ENCODE peak calls at places on chromosomes 7 and 10, in five cellular contexts. G is uterus, P is upper lobe of left lung, L is NCI-H2029 treated with DMSO at 0.1 percent for 48 hours, R is germinal center. V is an unnamed sample.
A peak's percentile ranks its signal among the peaks of the same experiment; 100 is the strongest.

GRCh38 chr10:329361-330099 is 194.3 kb downstream of the ZMYND11 start:
- DNase-seq in P (no peak), G (peak; percentile 86), L (peak; percentile 68), R (no peak), V (peak; percentile 66)

GRCh38 chr7:92433019-92433418 is 14.3 kb upstream of the GATAD1 start:
- DNase-seq in P (no peak), L (no peak), G (no peak), R (no peak), V (no peak)

GRCh38 chr7:108254259-108254658 is 124.1 kb upstream of the LAMB4 start:
- DNase-seq in G (no peak), L (peak; percentile 49), R (no peak), P (no peak), V (no peak)

GRCh38 chr10:34954142-34954541 is 136.0 kb downstream of the CUL2 start:
- DNase-seq in R (no peak), L (peak; percentile 75), G (no peak), P (no peak), V (no peak)

GRCh38 chr7:8724080-8724718 is 290.8 kb downstream of the NXPH1 start:
- DNase-seq in P (no peak), L (peak; percentile 63), G (no peak), R (peak; percentile 11), V (peak; percentile 78)

GRCh38 chr10:119416855-119417254 is 125.7 kb downstream of the RGS10 start:
- DNase-seq in L (no peak), P (no peak), G (peak; percentile 60), R (peak; percentile 84), V (peak; percentile 74)

GRCh38 chr7:129781128-129781855 is 169.8 kb downstream of the NRF1 start:
- DNase-seq in L (no peak), R (no peak), G (no peak), P (no peak), V (peak; percentile 48)

GRCh38 chr7:29877196-29877595 is 70.9 kb downstream of the WIPF3 start:
- DNase-seq in P (no peak), L (no peak), R (no peak), G (no peak), V (peak; percentile 11)

GRCh38 chr7:1123721-1124120 is 35.8 kb downstream of the GPER1 start:
- DNase-seq in L (no peak), G (peak; percentile 78), R (no peak), P (peak; percentile 81), V (no peak)

GRCh38 chr7:147567043-147567442 is 1023.5 kb upstream of the C7orf33 start:
- DNase-seq in R (no peak), P (no peak), G (no peak), L (no peak), V (no peak)

GRCh38 chr10:125029584-125030242 is 87.8 kb downstream of the ZRANB1 start:
- DNase-seq in P (no peak), R (no peak), L (no peak), G (no peak), V (no peak)

GRCh38 chr7:155721056-155721455 is 76.6 kb downstream of the RBM33 start:
- DNase-seq in G (no peak), L (no peak), R (no peak), P (no peak), V (peak; percentile 80)

GRCh38 chr10:80611481-80611880 is 73.8 kb downstream of the SH2D4B start:
- DNase-seq in L (no peak), R (no peak), P (no peak), G (no peak), V (no peak)

GRCh38 chr10:114879541-114880158 is 58.1 kb downstream of the FHIP2A start:
- DNase-seq in G (no peak), P (no peak), L (no peak), R (peak; percentile 41), V (peak; percentile 68)

GRCh38 chr10:7084255-7085005 is 326.4 kb downstream of the SFMBT2 start:
- DNase-seq in L (no peak), G (no peak), P (no peak), R (no peak), V (no peak)

GRCh38 chr10:79322616-79323566 is 24.4 kb upstream of the PPIF start:
- DNase-seq in R (no peak), L (peak; percentile 9), P (no peak), G (no peak), V (no peak)

GRCh38 chr10:131840788-131841118 is 60.1 kb upstream of the PPP2R2D start:
- DNase-seq in R (no peak), P (no peak), G (no peak), L (no peak), V (no peak)

GRCh38 chr7:458511-459245 is 61.0 kb downstream of the PDGFA start:
- DNase-seq in G (no peak), L (no peak), R (no peak), P (peak; percentile 63), V (no peak)

GRCh38 chr10:44933117-44933450 is 21.9 kb downstream of the TMEM72 start:
- DNase-seq in L (no peak), R (no peak), P (no peak), G (no peak), V (no peak)

GRCh38 chr7:149194799-149195179 is 557 bp upstream of the ZNF282 start:
- DNase-seq in P (no peak), L (no peak), R (no peak), G (no peak), V (no peak)

GRCh38 chr7:142626420-142627035 is 122.7 kb upstream of the PRSS1 start:
- DNase-seq in G (no peak), R (peak; percentile 34), L (peak; percentile 0), P (no peak), V (peak; percentile 80)

GRCh38 chr10:71613303-71613777 is 106.2 kb downstream of the C10orf105 start:
- DNase-seq in P (no peak), R (no peak), L (no peak), G (no peak), V (no peak)

GRCh38 chr7:134514663-134515062 is 12.7 kb upstream of the AKR1B10 start:
- DNase-seq in P (no peak), R (peak; percentile 57), G (peak; percentile 22), L (peak; percentile 36), V (peak; percentile 92)

GRCh38 chr7:100604078-100604975 is 2.2 kb downstream of the PCOLCE start:
- DNase-seq in L (no peak), P (peak; percentile 95), G (peak; percentile 82), R (peak; percentile 93), V (peak; percentile 90)

V was measured in NAMALWA.